ENCODE peak calls at places on chromosome 4, in five cellular contexts. C is H1, G is HepG2, J is K562, V is GM12878. A is an unnamed sample.

GRCh38 chr4:34953145-34953799 is 1291.0 kb downstream of the ARAP2 start:
- DNase-seq in G (peak), J (no peak), C (peak), V (no peak), A (peak)

GRCh38 chr4:26826721-26827120 is 33.9 kb upstream of the STIM2 start:
- DNase-seq in C (no peak), G (no peak), V (peak), J (no peak), A (no peak)

GRCh38 chr4:88732714-88733368 is 35.2 kb upstream of the NAP1L5 start:
- DNase-seq in V (no peak), G (no peak), C (no peak), J (no peak), A (no peak)

GRCh38 chr4:24980064-24980690 is 50.6 kb downstream of the LGI2 start:
- DNase-seq in G (peak), V (peak), C (peak), J (peak), A (peak)

GRCh38 chr4:40322853-40323252 is 12.3 kb upstream of the CHRNA9 start:
- DNase-seq in V (no peak), G (no peak), J (no peak), C (no peak), A (no peak)

GRCh38 chr4:56434599-56435000 is 815 bp downstream of the PPAT start:
- DNase-seq in C (no peak), V (no peak), G (no peak), J (peak), A (no peak)

GRCh38 chr4:55921093-55921492 is 27.7 kb upstream of the CEP135 start:
- DNase-seq in G (no peak), C (no peak), V (no peak), J (no peak), A (no peak)

GRCh38 chr4:54781771-54782170 is 124.0 kb downstream of the KIT start:
- DNase-seq in J (no peak), V (no peak), C (no peak), G (no peak), A (no peak)

GRCh38 chr4:91630054-91630453 is 673.7 kb upstream of the GRID2 start:
- DNase-seq in J (no peak), V (no peak), G (no peak), C (no peak), A (no peak)

GRCh38 chr4:39178706-39179105 is 3.6 kb upstream of the WDR19 start:
- DNase-seq in V (no peak), G (no peak), C (no peak), J (no peak), A (no peak)

GRCh38 chr4:7052923-7053715 is 9.9 kb downstream of the TADA2B start:
- DNase-seq in J (no peak), G (no peak), V (no peak), C (no peak), A (no peak)

GRCh38 chr4:179027569-179027968 is 1585.3 kb upstream of the AGA start:
- DNase-seq in V (no peak), C (no peak), J (no peak), G (no peak), A (no peak)

GRCh38 chr4:121156822-121157769 is 7.0 kb downstream of the TNIP3 start:
- DNase-seq in J (peak), V (no peak), C (peak), G (no peak), A (no peak)

GRCh38 chr4:184846531-184846930 is 20.8 kb upstream of the ACSL1 start:
- DNase-seq in C (no peak), J (no peak), G (no peak), V (no peak), A (no peak)

GRCh38 chr4:898869-899555 is 33.1 kb downstream of the GAK start:
- DNase-seq in J (no peak), G (no peak), V (no peak), C (no peak), A (no peak)

GRCh38 chr4:187019896-187020295 is 296.2 kb upstream of the FAT1 start:
- DNase-seq in G (no peak), V (no peak), C (peak), J (no peak), A (no peak)

GRCh38 chr4:152935661-152936445 is at the start of gene FHDC1:
- DNase-seq in G (no peak), C (peak), J (peak), V (no peak), A (peak)

GRCh38 chr4:152937280-152937534 is 1.1 kb downstream of the FHDC1 start:
- DNase-seq in J (no peak), V (no peak), C (no peak), G (no peak), A (no peak)

GRCh38 chr4:152936446-152937279 is 540 bp downstream of the FHDC1 start:
- DNase-seq in G (no peak), C (peak), V (no peak), J (peak), A (no peak)

GRCh38 chr4:152937535-152938236 is 1.6 kb downstream of the FHDC1 start:
- DNase-seq in J (peak), C (peak), G (no peak), V (no peak), A (no peak)

GRCh38 chr4:152935138-152935537 is 985 bp upstream of the FHDC1 start:
- DNase-seq in J (peak), C (no peak), V (no peak), G (no peak), A (peak)
- TF ChIP-seq SRF in J (no peak), C (no peak), V (no peak), G (no peak), A (no peak)

GRCh38 chr4:147360301-147360700 is 120.6 kb upstream of the EDNRA start:
- DNase-seq in C (no peak), G (no peak), J (no peak), V (no peak), A (no peak)
- TF ChIP-seq SRF in C (no peak), G (no peak), J (no peak), V (no peak), A (no peak)

GRCh38 chr4:118158946-118159345 is 124.7 kb downstream of the NDST3 start:
- DNase-seq in J (no peak), G (no peak), C (no peak), V (no peak), A (no peak)

GRCh38 chr4:118155516-118155915 is 121.2 kb downstream of the NDST3 start:
- DNase-seq in J (no peak), C (no peak), G (no peak), V (no peak), A (no peak)

GRCh38 chr4:118154643-118155042 is 120.4 kb downstream of the NDST3 start:
- DNase-seq in J (no peak), G (no peak), C (no peak), V (no peak), A (no peak)
- TF ChIP-seq SRF in J (no peak), G (no peak), C (no peak), V (no peak), A (no peak)

DNA sequence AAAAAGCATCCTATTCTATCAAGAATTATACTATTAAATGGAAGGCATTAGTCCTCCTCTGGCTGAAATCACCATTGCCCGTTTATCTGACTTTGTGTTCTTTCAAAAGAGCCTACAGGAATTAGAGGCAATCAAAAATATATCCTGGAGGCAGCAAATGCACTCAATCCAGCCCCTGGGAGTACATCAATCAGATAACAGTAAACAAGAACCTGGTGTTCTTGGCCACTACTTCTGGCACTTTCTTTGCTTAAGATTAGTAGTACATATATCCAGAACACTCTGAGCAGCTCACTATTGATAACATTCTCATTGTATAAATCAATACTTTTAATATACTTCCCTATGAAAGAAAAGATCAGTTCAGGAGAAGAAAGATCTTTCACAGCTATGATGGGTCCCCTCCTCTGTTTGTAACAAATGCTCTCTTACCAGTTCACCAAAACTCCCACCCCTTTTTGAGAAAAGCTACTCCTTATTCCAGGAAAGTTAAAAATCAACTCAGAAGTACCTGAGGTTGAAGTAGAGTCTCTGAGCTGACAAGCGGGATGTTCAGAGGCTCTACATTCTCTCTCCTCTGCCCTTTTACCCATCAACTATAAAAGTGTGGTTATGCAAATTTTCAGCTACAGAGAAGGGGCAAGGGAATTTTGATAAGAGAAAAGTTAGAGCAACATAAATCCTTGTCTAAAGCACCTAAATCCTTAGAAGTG is 176.0 kb downstream of the COX18 start:
- DNase-seq in V (no peak), G (no peak), C (no peak), J (no peak), A (no peak)
- TF ChIP-seq SRF in V (no peak), G (no peak), C (no peak), J (no peak), A (no peak)

A was measured in HCT116.